ENCODE peak calls at places on chromosomes 7 and 10, in six cellular contexts. R is effector memory CD4-positive, alpha-beta T cell; C is pancreas; Y is kidney; A is choroid plexus epithelial cell; W is OCI-LY7. T is an unnamed sample.

GRCh38 chr7:35596061-35596460 is 98.9 kb downstream of the HERPUD2 start:
- DNase-seq in R (no peak), C (no peak), Y (no peak), A (peak; percentile 88), W (no peak), T (no peak)

GRCh38 chr7:151756076-151756731 is 120.7 kb downstream of the PRKAG2 start:
- DNase-seq in R (peak; percentile 19), C (no peak), Y (peak; percentile 74), A (peak; percentile 66), W (no peak), T (peak; percentile 32)

GRCh38 chr10:96606946-96607345 is 20.1 kb upstream of the TM9SF3 start:
- DNase-seq in R (no peak), C (no peak), Y (no peak), A (no peak), W (no peak), T (no peak)

GRCh38 chr10:114902151-114902550 is 35.8 kb upstream of the TRUB1 start:
- DNase-seq in R (no peak), C (no peak), Y (no peak), A (peak; percentile 79), W (no peak), T (no peak)

GRCh38 chr7:119482209-119482608 is 790.8 kb upstream of the KCND2 start:
- DNase-seq in R (no peak), C (peak; percentile 7), Y (no peak), A (peak; percentile 7), W (peak; percentile 7), T (peak; percentile 70)

GRCh38 chr10:23643396-23643795 is 204.5 kb downstream of the OTUD1 start:
- DNase-seq in R (no peak), C (no peak), Y (no peak), A (no peak), W (no peak), T (no peak)

GRCh38 chr10:34001831-34002230 is 667.4 kb upstream of the NRP1 start:
- DNase-seq in R (no peak), C (no peak), Y (no peak), A (no peak), W (no peak), T (no peak)

GRCh38 chr10:60394444-60394843 is 4.8 kb upstream of the ANK3 start:
- DNase-seq in R (no peak), C (no peak), Y (no peak), A (no peak), W (no peak), T (no peak)

GRCh38 chr7:43926193-43927043 is at the start of gene UBE2D4:
- DNase-seq in R (peak; percentile 79), C (peak; percentile 88), Y (peak; percentile 96), A (peak; percentile 69), W (peak; percentile 72), T (peak; percentile 91)

GRCh38 chr10:99984201-99984600 is 25.5 kb downstream of the DNMBP start:
- DNase-seq in R (no peak), C (no peak), Y (no peak), A (peak; percentile 43), W (no peak), T (peak; percentile 55)

GRCh38 chr10:1037098-1037497 is 11.4 kb upstream of the IDI2 start:
- DNase-seq in R (no peak), C (no peak), Y (no peak), A (no peak), W (no peak), T (no peak)

GRCh38 chr7:27697861-27698430 is 35.3 kb upstream of the HIBADH start:
- DNase-seq in R (no peak), C (no peak), Y (peak; percentile 73), A (peak; percentile 44), W (peak; percentile 64), T (peak; percentile 52)

GRCh38 chr10:99667108-99667751 is 7.9 kb downstream of the ENTPD7 start:
- DNase-seq in R (no peak), C (no peak), Y (no peak), A (peak; percentile 51), W (no peak), T (no peak)

GRCh38 chr10:125092564-125093031 is 67.8 kb downstream of the CTBP2 start:
- DNase-seq in R (no peak), C (no peak), Y (no peak), A (no peak), W (no peak), T (no peak)

GRCh38 chr10:26479766-26480492 is 41.8 kb downstream of the APBB1IP start:
- DNase-seq in R (no peak), C (no peak), Y (no peak), A (no peak), W (peak; percentile 78), T (peak; percentile 66)

DNA sequence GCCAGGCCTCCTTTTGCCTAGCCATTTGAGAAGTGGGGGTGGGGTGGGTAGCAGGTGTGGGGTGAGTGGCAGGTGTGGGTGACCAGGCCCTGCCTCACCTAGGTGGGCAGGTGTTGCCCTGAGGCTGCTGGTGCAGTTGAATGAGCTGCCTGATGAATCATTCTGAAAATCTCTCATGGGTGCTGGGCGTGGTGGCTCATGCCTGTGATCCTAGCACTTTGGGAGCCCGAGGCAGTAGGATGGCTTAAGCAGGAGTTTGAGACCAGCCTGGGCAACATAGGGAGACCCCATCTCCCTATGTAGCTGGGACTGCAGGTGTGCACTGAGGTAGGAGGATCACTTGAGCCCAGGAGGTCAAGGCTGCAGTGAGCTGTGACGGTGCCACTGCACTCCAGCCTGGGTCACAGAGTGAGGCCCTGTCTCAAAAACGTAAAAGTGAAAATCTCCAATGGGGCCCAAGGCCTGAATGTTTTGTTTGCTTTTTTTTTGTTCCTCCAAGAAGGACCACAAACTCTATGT is 17.7 kb downstream of the TSPAN14 start:
- DNase-seq in R (no peak), C (no peak), Y (peak; percentile 89), A (no peak), W (peak; percentile 44), T (peak; percentile 72)
- H3K4me3 ChIP-seq in R (peak overlapping the region; percentile 2), C (no peak overlapping the region), Y (no peak overlapping the region), A (no peak overlapping the region), W (peak overlapping the region; percentile 44), T (no peak overlapping the region)

GRCh38 chr7:26372211-26372610 is 80.5 kb downstream of the SNX10 start:
- DNase-seq in R (no peak), C (no peak), Y (no peak), A (no peak), W (no peak), T (no peak)

GRCh38 chr7:26376208-26376917 is 84.7 kb downstream of the SNX10 start:
- DNase-seq in R (peak; percentile 29), C (peak; percentile 79), Y (peak; percentile 85), A (no peak), W (peak; percentile 37), T (peak; percentile 37)

GRCh38 chr7:26372738-26373137 is 81.1 kb downstream of the SNX10 start:
- DNase-seq in R (no peak), C (no peak), Y (no peak), A (no peak), W (no peak), T (no peak)

GRCh38 chr7:26375604-26376207 is 84.0 kb downstream of the SNX10 start:
- DNase-seq in R (no peak), C (no peak), Y (no peak), A (no peak), W (peak; percentile 33), T (no peak)

DNA sequence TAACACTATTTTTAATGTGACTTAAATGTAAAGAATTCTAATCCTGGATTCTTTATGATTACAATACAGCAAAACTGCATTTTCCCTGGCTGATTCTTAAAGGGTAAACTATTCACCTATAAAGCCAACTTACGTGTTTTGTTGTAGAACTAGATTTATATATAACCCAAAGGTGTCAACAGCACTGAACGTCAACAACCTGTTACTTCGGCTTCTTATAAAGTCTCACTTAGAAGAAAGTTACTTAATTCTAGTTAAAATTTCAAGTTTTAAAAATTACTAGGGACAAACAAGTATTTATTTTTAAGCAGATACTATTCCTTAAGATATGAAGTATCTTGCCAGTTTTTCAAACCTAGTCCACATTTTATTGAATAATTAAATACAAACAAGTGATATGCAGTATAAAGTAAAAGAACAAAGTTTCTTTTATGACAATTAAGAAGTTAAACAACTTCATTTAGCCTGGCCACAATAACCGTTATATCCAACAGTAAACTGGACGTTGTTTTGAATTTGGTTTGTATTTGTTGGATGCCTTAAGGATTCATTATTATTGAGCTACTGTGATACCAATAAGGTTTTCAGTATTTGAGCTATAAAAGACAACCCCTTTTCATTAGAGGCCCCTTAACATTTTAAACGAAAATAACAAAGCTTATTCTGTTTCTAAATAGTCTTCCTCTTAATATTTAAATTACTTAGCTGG is 83.2 kb downstream of the SNX10 start:
- DNase-seq in R (no peak), C (no peak), Y (no peak), A (no peak), W (no peak), T (no peak)
- H3K4me3 ChIP-seq in R (no peak overlapping the region), C (no peak overlapping the region), Y (peak overlapping the region; percentile 32), A (no peak overlapping the region), W (no peak overlapping the region), T (no peak overlapping the region)

DNA sequence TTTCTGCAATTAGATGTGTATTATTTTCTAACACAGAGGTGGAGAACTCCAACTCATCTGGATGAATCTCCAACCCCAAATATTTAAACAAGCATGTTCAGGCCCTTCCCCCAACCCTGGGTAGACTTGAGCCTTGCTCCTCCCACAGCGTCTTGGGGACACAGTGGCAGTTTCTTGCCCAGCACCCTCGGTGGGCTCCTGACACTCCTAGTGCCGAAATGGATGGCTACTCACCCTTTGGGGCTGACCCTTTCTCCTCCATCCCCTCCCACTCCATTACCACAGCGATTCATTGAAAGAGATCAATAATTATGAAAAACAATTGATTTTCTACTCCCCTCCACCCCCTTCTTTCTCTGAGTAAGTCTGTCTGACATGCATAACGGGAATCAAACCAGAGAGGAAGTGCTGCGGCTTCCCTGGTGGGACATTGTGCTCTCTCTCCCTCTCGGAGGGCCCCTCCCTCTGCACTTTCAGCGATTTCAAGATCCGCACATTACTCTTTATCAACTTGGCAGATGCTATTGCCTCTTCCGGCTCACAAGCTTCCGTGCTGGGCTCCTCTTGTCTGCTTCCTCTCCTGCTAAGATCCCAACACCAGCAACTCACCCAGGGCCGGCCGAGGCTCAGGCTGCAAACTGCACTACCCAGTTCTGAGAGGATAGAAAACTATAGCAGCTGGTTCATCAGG is 78.9 kb upstream of the PLXNA4 start:
- DNase-seq in R (peak; percentile 6), C (no peak), Y (peak; percentile 78), A (peak; percentile 76), W (no peak), T (peak; percentile 7)
- H3K4me3 ChIP-seq in R (peak overlapping the region; percentile 28), C (no peak overlapping the region), Y (no peak overlapping the region), A (peak overlapping the region; percentile 38), W (no peak overlapping the region), T (no peak overlapping the region)

GRCh38 chr10:62653254-62653653 is 151.3 kb upstream of the ADO start:
- DNase-seq in R (no peak), C (no peak), Y (no peak), A (no peak), W (peak; percentile 99), T (peak; percentile 97)

GRCh38 chr10:62657244-62657835 is 147.2 kb upstream of the ADO start:
- DNase-seq in R (no peak), C (no peak), Y (no peak), A (no peak), W (no peak), T (no peak)

GRCh38 chr10:62652564-62652963 is 152.0 kb upstream of the ADO start:
- DNase-seq in R (no peak), C (no peak), Y (no peak), A (no peak), W (peak; percentile 35), T (peak; percentile 36)

GRCh38 chr10:62655337-62655994 is 149.1 kb upstream of the ADO start:
- DNase-seq in R (no peak), C (no peak), Y (no peak), A (no peak), W (peak; percentile 26), T (peak; percentile 96)

DNA sequence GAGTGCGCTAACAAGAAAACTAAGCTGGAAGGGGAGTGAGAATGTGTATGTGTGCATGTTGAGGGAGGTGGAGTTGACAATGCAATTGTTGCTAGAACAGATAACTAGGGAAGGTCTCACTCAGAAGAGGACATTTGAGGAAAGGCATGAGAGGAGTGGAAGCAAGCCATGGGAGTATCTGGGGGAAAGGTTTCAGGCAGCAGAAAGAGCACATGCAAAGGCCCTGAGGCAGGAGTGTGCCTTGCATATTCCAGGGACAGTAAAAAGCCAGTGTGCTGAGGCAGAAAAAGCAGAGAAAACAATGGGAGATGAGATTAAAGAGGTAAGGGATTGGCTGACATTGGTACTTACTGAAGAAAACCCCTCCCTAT is 149.6 kb upstream of the ADO start:
- DNase-seq in R (no peak), C (no peak), Y (no peak), A (no peak), W (no peak), T (no peak)
- H3K4me3 ChIP-seq in R (no peak overlapping the region), C (no peak overlapping the region), Y (no peak overlapping the region), A (no peak overlapping the region), W (no peak overlapping the region), T (peak overlapping the region; percentile 43)